ENCODE peak calls at places on chromosomes 2 and 18, in six cellular contexts. One of them, this sample, is unnamed.

GRCh38 chr2:12083081-12083569 is 336.7 kb downstream of the LPIN1 start:
- DNase-seq in pancreas: no peak
- DNase-seq in A673: peak
- DNase-seq in naive B cell: no peak
- DNase-seq in NCI-H1930: no peak
- DNase-seq in nucleus accumbens: no peak
- DNase-seq in this sample: no peak

GRCh38 chr2:16223481-16224177 is 283.3 kb downstream of the MYCN start:
- DNase-seq in pancreas: no peak
- DNase-seq in A673: no peak
- DNase-seq in naive B cell: no peak
- DNase-seq in NCI-H1930: no peak
- DNase-seq in nucleus accumbens: no peak
- DNase-seq in this sample: no peak

GRCh38 chr2:234930397-234930796 is 21.4 kb upstream of the SH3BP4 start:
- DNase-seq in pancreas: no peak
- DNase-seq in A673: no peak
- DNase-seq in naive B cell: no peak
- DNase-seq in NCI-H1930: no peak
- DNase-seq in nucleus accumbens: no peak
- DNase-seq in this sample: no peak

GRCh38 chr18:33459612-33460011 is 19.1 kb upstream of the CCDC178 start:
- DNase-seq in pancreas: no peak
- DNase-seq in A673: no peak
- DNase-seq in naive B cell: no peak
- DNase-seq in NCI-H1930: no peak
- DNase-seq in nucleus accumbens: no peak
- DNase-seq in this sample: no peak

GRCh38 chr2:104891145-104891544 is 37.2 kb downstream of the POU3F3 start:
- DNase-seq in pancreas: no peak
- DNase-seq in A673: no peak
- DNase-seq in naive B cell: no peak
- DNase-seq in NCI-H1930: no peak
- DNase-seq in nucleus accumbens: no peak
- DNase-seq in this sample: no peak

GRCh38 chr2:169980643-169981042 is 153.4 kb downstream of the UBR3 start:
- DNase-seq in pancreas: no peak
- DNase-seq in A673: no peak
- DNase-seq in naive B cell: no peak
- DNase-seq in NCI-H1930: no peak
- DNase-seq in nucleus accumbens: no peak
- DNase-seq in this sample: no peak

GRCh38 chr2:16328521-16329190 is 337.0 kb downstream of the CYRIA start:
- DNase-seq in pancreas: no peak
- DNase-seq in A673: no peak
- DNase-seq in naive B cell: no peak
- DNase-seq in NCI-H1930: no peak
- DNase-seq in nucleus accumbens: no peak
- DNase-seq in this sample: no peak

GRCh38 chr18:9705183-9705864 is 2.8 kb upstream of the RAB31 start:
- DNase-seq in pancreas: no peak
- DNase-seq in A673: peak
- DNase-seq in naive B cell: no peak
- DNase-seq in NCI-H1930: no peak
- DNase-seq in nucleus accumbens: no peak
- DNase-seq in this sample: no peak

GRCh38 chr2:95053543-95053942 is 28.0 kb downstream of the MAL start:
- DNase-seq in pancreas: no peak
- DNase-seq in A673: no peak
- DNase-seq in naive B cell: no peak
- DNase-seq in NCI-H1930: no peak
- DNase-seq in nucleus accumbens: no peak
- DNase-seq in this sample: no peak

GRCh38 chr2:59746291-59746690 is 807.2 kb downstream of the BCL11A start:
- DNase-seq in pancreas: no peak
- DNase-seq in A673: no peak
- DNase-seq in naive B cell: no peak
- DNase-seq in NCI-H1930: no peak
- DNase-seq in nucleus accumbens: no peak
- DNase-seq in this sample: no peak

GRCh38 chr2:45938649-45939511 is 287.4 kb downstream of the PRKCE start:
- DNase-seq in pancreas: peak
- DNase-seq in A673: peak
- DNase-seq in naive B cell: no peak
- DNase-seq in NCI-H1930: no peak
- DNase-seq in nucleus accumbens: no peak
- DNase-seq in this sample: no peak

GRCh38 chr2:163633296-163633695 is 102.5 kb downstream of the FIGN start:
- DNase-seq in pancreas: no peak
- DNase-seq in A673: no peak
- DNase-seq in naive B cell: no peak
- DNase-seq in NCI-H1930: no peak
- DNase-seq in nucleus accumbens: no peak
- DNase-seq in this sample: no peak

GRCh38 chr18:49563130-49563540 is 1.3 kb downstream of the LIPG start:
- DNase-seq in pancreas: no peak
- DNase-seq in A673: no peak
- DNase-seq in naive B cell: no peak
- DNase-seq in NCI-H1930: no peak
- DNase-seq in nucleus accumbens: no peak
- DNase-seq in this sample: no peak

GRCh38 chr2:179422037-179422643 is 157.5 kb upstream of the SESTD1 start:
- DNase-seq in pancreas: peak
- DNase-seq in A673: peak
- DNase-seq in naive B cell: peak
- DNase-seq in NCI-H1930: peak
- DNase-seq in nucleus accumbens: no peak
- DNase-seq in this sample: peak

GRCh38 chr2:10094271-10094814 is 14.1 kb upstream of the CYS1 start:
- DNase-seq in pancreas: no peak
- DNase-seq in A673: no peak
- DNase-seq in naive B cell: no peak
- DNase-seq in NCI-H1930: no peak
- DNase-seq in nucleus accumbens: no peak
- DNase-seq in this sample: no peak

GRCh38 chr2:215811409-215812355 is 201.7 kb downstream of the MREG start:
- DNase-seq in pancreas: no peak
- DNase-seq in A673: no peak
- DNase-seq in naive B cell: peak
- DNase-seq in NCI-H1930: no peak
- DNase-seq in nucleus accumbens: no peak
- DNase-seq in this sample: no peak

GRCh38 chr2:225367482-225367881 is 32.0 kb upstream of the NYAP2 start:
- DNase-seq in pancreas: no peak
- DNase-seq in A673: no peak
- DNase-seq in naive B cell: no peak
- DNase-seq in NCI-H1930: no peak
- DNase-seq in nucleus accumbens: no peak
- DNase-seq in this sample: no peak

GRCh38 chr2:130871843-130872242 is 35.1 kb downstream of the ARHGEF4 start:
- DNase-seq in pancreas: no peak
- DNase-seq in A673: no peak
- DNase-seq in naive B cell: no peak
- DNase-seq in NCI-H1930: no peak
- DNase-seq in nucleus accumbens: no peak
- DNase-seq in this sample: no peak

GRCh38 chr2:180356676-180357075 is 349.6 kb upstream of the CWC22 start:
- DNase-seq in pancreas: no peak
- DNase-seq in A673: no peak
- DNase-seq in naive B cell: no peak
- DNase-seq in NCI-H1930: no peak
- DNase-seq in nucleus accumbens: no peak
- DNase-seq in this sample: no peak

GRCh38 chr2:238650536-238650935 is 197.3 kb upstream of the TWIST2 start:
- DNase-seq in pancreas: no peak
- DNase-seq in A673: no peak
- DNase-seq in naive B cell: no peak
- DNase-seq in NCI-H1930: no peak
- DNase-seq in nucleus accumbens: no peak
- DNase-seq in this sample: no peak

GRCh38 chr2:118133916-118134315 is 45.6 kb downstream of the INSIG2 start:
- DNase-seq in pancreas: no peak
- DNase-seq in A673: no peak
- DNase-seq in naive B cell: no peak
- DNase-seq in NCI-H1930: no peak
- DNase-seq in nucleus accumbens: no peak
- DNase-seq in this sample: no peak

GRCh38 chr2:215765729-215766360 is 247.5 kb downstream of the MREG start:
- DNase-seq in pancreas: no peak
- DNase-seq in A673: no peak
- DNase-seq in naive B cell: no peak
- DNase-seq in NCI-H1930: no peak
- DNase-seq in nucleus accumbens: no peak
- DNase-seq in this sample: no peak

GRCh38 chr2:149089068-149089467 is 50.6 kb downstream of the LYPD6B start:
- DNase-seq in pancreas: no peak
- DNase-seq in A673: no peak
- DNase-seq in naive B cell: no peak
- DNase-seq in NCI-H1930: no peak
- DNase-seq in nucleus accumbens: no peak
- DNase-seq in this sample: no peak

GRCh38 chr2:233793465-233794127 is 15.5 kb downstream of the MROH2A start:
- DNase-seq in pancreas: no peak
- DNase-seq in A673: no peak
- DNase-seq in naive B cell: no peak
- DNase-seq in NCI-H1930: no peak
- DNase-seq in nucleus accumbens: no peak
- DNase-seq in this sample: no peak

GRCh38 chr2:23498941-23499340 is 114.0 kb downstream of the KLHL29 start:
- DNase-seq in pancreas: no peak
- DNase-seq in A673: peak
- DNase-seq in naive B cell: no peak
- DNase-seq in NCI-H1930: no peak
- DNase-seq in nucleus accumbens: no peak
- DNase-seq in this sample: no peak

GRCh38 chr2:223050900-223051299 is 1.1 kb upstream of the KCNE4 start:
- DNase-seq in pancreas: no peak
- DNase-seq in A673: no peak
- DNase-seq in naive B cell: no peak
- DNase-seq in NCI-H1930: no peak
- DNase-seq in nucleus accumbens: no peak
- DNase-seq in this sample: no peak

GRCh38 chr18:6370886-6371635 is 43.6 kb downstream of the L3MBTL4 start:
- DNase-seq in pancreas: peak
- DNase-seq in A673: no peak
- DNase-seq in naive B cell: no peak
- DNase-seq in NCI-H1930: no peak
- DNase-seq in nucleus accumbens: no peak
- DNase-seq in this sample: no peak

GRCh38 chr18:79405019-79405780 is 9.5 kb downstream of the NFATC1 start:
- DNase-seq in pancreas: no peak
- DNase-seq in A673: no peak
- DNase-seq in naive B cell: no peak
- DNase-seq in NCI-H1930: no peak
- DNase-seq in nucleus accumbens: no peak
- DNase-seq in this sample: no peak

GRCh38 chr2:223613017-223613950 is 11.1 kb upstream of the SCG2 start:
- DNase-seq in pancreas: peak
- DNase-seq in A673: peak
- DNase-seq in naive B cell: no peak
- DNase-seq in NCI-H1930: peak
- DNase-seq in nucleus accumbens: peak
- DNase-seq in this sample: peak

GRCh38 chr2:236262238-236262637 is 2.0 kb downstream of the ASB18 start:
- DNase-seq in pancreas: no peak
- DNase-seq in A673: no peak
- DNase-seq in naive B cell: no peak
- DNase-seq in NCI-H1930: no peak
- DNase-seq in nucleus accumbens: no peak
- DNase-seq in this sample: no peak

GRCh38 chr2:159093496-159093895 is 125.1 kb downstream of the TANC1 start:
- DNase-seq in pancreas: no peak
- DNase-seq in A673: peak
- DNase-seq in naive B cell: no peak
- DNase-seq in NCI-H1930: no peak
- DNase-seq in nucleus accumbens: no peak
- DNase-seq in this sample: no peak

GRCh38 chr2:138948070-138948539 is 167.9 kb upstream of the NXPH2 start:
- DNase-seq in pancreas: no peak
- DNase-seq in A673: peak
- DNase-seq in naive B cell: no peak
- DNase-seq in NCI-H1930: no peak
- DNase-seq in nucleus accumbens: no peak
- DNase-seq in this sample: no peak

GRCh38 chr2:109428841-109429710 is 184.7 kb downstream of the SEPTIN10 start:
- DNase-seq in pancreas: no peak
- DNase-seq in A673: no peak
- DNase-seq in naive B cell: no peak
- DNase-seq in NCI-H1930: no peak
- DNase-seq in nucleus accumbens: no peak
- DNase-seq in this sample: no peak

GRCh38 chr2:190407662-190408537 is at the start of gene MFSD6:
- DNase-seq in pancreas: peak
- DNase-seq in A673: peak
- DNase-seq in naive B cell: peak
- DNase-seq in NCI-H1930: no peak
- DNase-seq in nucleus accumbens: no peak
- DNase-seq in this sample: peak

GRCh38 chr2:113274427-113274826 is 4.3 kb downstream of the PAX8 start:
- DNase-seq in pancreas: no peak
- DNase-seq in A673: no peak
- DNase-seq in naive B cell: no peak
- DNase-seq in NCI-H1930: no peak
- DNase-seq in nucleus accumbens: no peak
- DNase-seq in this sample: no peak

This sample was measured in caudate nucleus.